ENCODE peak calls at places on chromosome 19, in four cellular contexts. X is IMR-90, C is Peyer's patch, B is heart left ventricle. D is an unnamed sample.

GRCh38 chr19:1766800-1767352 is 13.6 kb downstream of the ONECUT3 start:
- DNase-seq in C (no peak), B (no peak), X (no peak), D (no peak)

GRCh38 chr19:50736338-50736737 is 13.2 kb downstream of the CLEC11A start:
- DNase-seq in X (no peak), C (no peak), B (no peak), D (no peak)

GRCh38 chr19:2529473-2529918 is 53.6 kb downstream of the GADD45B start:
- DNase-seq in B (no peak), X (peak; percentile 96), C (no peak), D (peak; percentile 10)

GRCh38 chr19:52191374-52191773 is 1.5 kb downstream of the PPP2R1A start:
- DNase-seq in X (no peak), C (no peak), B (no peak), D (no peak)

GRCh38 chr19:33052352-33052972 is 12.2 kb downstream of the RHPN2 start:
- DNase-seq in C (no peak), B (no peak), X (peak; percentile 54), D (no peak)

GRCh38 chr19:16867211-16867610 is 21.6 kb upstream of the F2RL3 start:
- DNase-seq in B (no peak), C (no peak), X (no peak), D (no peak)

GRCh38 chr19:55624109-55625003 is at the start of gene ZNF784:
- DNase-seq in B (peak; percentile 92), X (peak; percentile 90), C (peak; percentile 94), D (peak; percentile 96)

GRCh38 chr19:10552596-10553053 is 8.9 kb downstream of the ATG4D start:
- DNase-seq in C (no peak), B (no peak), X (no peak), D (no peak)

GRCh38 chr19:13036366-13036976 is 41.2 kb downstream of the NFIX start:
- DNase-seq in B (peak; percentile 75), C (no peak), X (peak; percentile 29), D (no peak)
- H3K27ac ChIP-seq in B (peak overlapping the region; percentile 86), C (peak overlapping the region; percentile 75), X (peak overlapping the region; percentile 48), D (no peak overlapping the region)

DNA sequence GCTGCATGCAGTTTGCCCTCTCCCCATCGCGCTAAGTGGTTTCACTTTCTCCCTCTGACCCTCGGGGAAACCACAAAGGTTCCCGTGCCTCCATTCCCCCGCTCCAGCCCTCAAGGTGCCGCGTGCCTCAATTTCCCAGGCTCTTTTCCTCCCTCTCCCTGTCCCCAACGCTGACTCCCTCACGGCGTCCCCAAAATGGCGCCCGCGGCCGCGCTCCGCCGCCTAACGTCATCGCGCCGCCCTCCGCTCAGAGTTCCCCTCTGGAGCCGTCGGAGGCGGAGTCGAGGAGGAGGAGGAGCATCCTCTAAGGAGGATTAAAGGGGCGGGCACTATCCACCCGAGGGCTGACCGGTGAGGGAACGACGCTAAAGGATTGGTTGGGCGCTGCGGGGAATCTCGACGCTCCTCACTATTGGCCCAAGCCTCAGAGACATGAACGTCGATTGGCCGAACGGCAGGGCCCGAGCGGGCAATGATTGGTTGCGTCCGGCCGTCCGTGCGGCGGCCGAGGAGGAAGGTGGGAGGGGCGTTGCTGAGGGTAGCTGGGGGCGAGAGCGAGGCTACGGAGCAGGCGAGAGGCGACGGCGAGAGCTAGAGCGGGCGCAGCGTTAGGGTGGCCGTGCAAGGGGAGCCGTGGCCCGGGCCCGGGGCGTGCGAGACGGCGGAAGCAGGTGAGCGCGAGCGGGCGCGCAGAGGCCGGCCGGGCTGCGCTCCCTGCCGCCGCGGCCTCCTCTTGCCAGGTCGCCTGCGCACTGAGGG is at the start of gene ZNF574:
- DNase-seq in C (peak; percentile 98), X (peak; percentile 99), B (peak; percentile 99), D (peak; percentile 99)
- TF ChIP-seq POLR2A in C (peak; percentile 66), X (peak; percentile 97), B (peak; percentile 74), D (peak; percentile 47)

GRCh38 chr19:30046522-30046921 is 104.5 kb downstream of the URI1 start:
- DNase-seq in C (no peak), X (peak; percentile 1), B (no peak), D (no peak)

GRCh38 chr19:30044273-30045259 is 102.5 kb downstream of the URI1 start:
- DNase-seq in X (no peak), C (no peak), B (no peak), D (no peak)

GRCh38 chr19:30049226-30049625 is 107.2 kb downstream of the URI1 start:
- DNase-seq in C (no peak), B (no peak), X (no peak), D (no peak)

GRCh38 chr19:30049844-30050667 is 108.0 kb downstream of the URI1 start:
- DNase-seq in C (no peak), X (no peak), B (no peak), D (no peak)

GRCh38 chr19:30047355-30047895 is 105.4 kb downstream of the URI1 start:
- DNase-seq in C (no peak), B (no peak), X (no peak), D (no peak)
- H3K27ac ChIP-seq in C (no peak overlapping the region), B (no peak overlapping the region), X (no peak overlapping the region), D (no peak overlapping the region)

DNA sequence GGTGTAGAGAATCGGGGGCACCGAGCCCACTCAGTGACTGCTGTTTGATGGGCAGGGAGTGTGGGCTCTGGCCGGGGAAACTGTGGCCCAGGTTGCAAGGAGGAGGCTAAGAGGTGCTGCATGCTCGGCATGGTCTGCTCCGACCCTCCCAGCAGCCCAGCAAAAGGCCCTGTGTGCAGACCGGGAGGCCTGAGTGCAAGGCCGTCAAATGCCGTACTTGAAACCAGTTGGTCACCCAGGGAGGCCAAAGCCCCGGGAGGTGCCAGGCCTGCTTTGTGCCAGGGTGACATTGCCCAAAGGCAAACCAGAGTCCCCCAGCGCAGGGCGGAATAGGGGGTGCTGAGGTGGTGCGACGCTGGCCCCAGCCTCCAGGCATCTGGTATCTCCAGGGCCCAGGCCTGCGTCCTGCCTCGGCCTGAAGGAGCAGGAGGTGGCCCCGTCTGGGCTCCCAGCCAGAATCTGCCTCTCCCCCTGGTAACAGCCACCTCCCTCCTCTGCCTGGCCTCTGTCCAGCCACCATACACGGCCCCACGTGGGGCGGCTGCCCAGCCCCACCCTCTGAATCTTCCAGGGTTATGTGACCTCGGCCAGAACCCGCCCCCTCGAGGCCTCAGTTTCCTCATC is 4.0 kb downstream of the PIK3R2 start:
- DNase-seq in B (peak; percentile 95), X (peak; percentile 83), C (no peak), D (peak; percentile 89)
- TF ChIP-seq POLR2A in B (no peak), X (no peak), C (no peak), D (no peak)

GRCh38 chr19:5472303-5472702 is 17.1 kb downstream of the ZNRF4 start:
- DNase-seq in B (no peak), X (no peak), C (no peak), D (no peak)
- H3K27ac ChIP-seq in B (no peak overlapping the region), X (no peak overlapping the region), C (no peak overlapping the region), D (no peak overlapping the region)

DNA sequence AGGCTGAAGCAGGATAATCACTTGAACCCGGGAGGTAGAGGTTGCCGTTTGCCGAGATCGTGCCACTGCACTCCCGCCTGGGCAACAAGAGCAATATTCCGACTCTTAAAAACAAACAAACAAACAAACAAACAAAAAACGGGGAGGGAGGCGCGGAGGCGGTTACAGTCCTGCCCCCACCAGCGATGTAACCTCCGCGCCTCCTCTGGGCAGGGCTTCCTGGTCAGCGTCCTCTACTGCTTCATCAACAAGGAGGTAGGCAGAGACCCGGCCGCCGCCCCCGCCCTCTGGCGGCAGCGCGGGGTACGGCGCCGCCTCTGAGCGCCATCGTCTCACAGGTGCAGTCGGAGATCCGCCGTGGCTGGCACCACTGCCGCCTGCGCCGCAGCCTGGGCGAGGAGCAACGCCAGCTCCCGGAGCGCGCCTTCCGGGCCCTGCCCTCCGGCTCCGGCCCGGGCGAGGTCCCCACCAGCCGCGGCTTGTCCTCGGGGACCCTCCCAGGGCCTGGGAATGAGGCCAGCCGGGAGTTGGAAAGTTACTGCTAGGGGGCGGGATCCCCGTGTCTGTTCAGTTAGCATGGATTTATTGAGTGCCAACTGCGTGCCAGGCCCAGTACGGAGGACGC is 10.2 kb downstream of the SNRPD2 start:
- DNase-seq in C (peak; percentile 81), X (peak; percentile 69), B (peak; percentile 86), D (peak; percentile 98)
- TF ChIP-seq POLR2A in C (no peak), X (no peak), B (peak; percentile 42), D (no peak)

GRCh38 chr19:44947041-44947581 is 1.3 kb downstream of the APOC2 start:
- DNase-seq in X (no peak), B (no peak), C (no peak), D (no peak)

GRCh38 chr19:44951179-44952159 is 3.7 kb upstream of the CLPTM1 start:
- DNase-seq in X (peak; percentile 82), C (peak; percentile 74), B (peak; percentile 41), D (no peak)

GRCh38 chr19:44949550-44949949 is 3.7 kb downstream of the APOC2 start:
- DNase-seq in C (no peak), X (no peak), B (no peak), D (no peak)

GRCh38 chr19:44948763-44949374 is 3.0 kb downstream of the APOC2 start:
- DNase-seq in B (no peak), C (no peak), X (no peak), D (no peak)

DNA sequence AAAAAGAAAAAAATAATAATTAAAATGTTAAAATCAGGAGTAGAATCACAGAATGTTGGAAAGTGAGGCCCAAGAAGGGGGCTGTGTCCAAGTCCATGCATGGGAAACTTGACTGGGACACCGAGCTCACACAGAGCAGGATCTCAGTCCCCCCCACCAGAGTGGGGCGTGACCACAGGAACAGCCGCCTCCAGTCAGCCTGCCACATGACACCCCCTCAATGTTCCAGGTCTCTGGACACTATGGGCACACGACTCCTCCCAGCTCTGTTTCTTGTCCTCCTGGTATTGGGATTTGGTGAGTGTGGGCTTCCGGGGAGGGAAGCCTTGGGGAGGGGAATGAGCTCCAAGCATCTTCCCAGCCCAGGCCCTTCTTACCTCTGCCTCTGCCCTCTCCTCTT is 2.4 kb downstream of the APOC2 start:
- DNase-seq in X (no peak), B (no peak), C (no peak), D (no peak)
- H3K27ac ChIP-seq in X (no peak overlapping the region), B (no peak overlapping the region), C (no peak overlapping the region), D (no peak overlapping the region)

GRCh38 chr19:8358948-8359347 is 5.0 kb upstream of the ANGPTL4 start:
- DNase-seq in B (no peak), X (no peak), C (no peak), D (peak; percentile 10)

GRCh38 chr19:8363803-8364771 is at the start of gene ANGPTL4:
- DNase-seq in X (peak; percentile 55), C (peak; percentile 31), B (peak; percentile 93), D (peak; percentile 69)

GRCh38 chr19:8366121-8366581 is 2.2 kb downstream of the ANGPTL4 start:
- DNase-seq in C (no peak), B (no peak), X (no peak), D (peak; percentile 55)

GRCh38 chr19:8360196-8360595 is 3.8 kb upstream of the ANGPTL4 start:
- DNase-seq in C (no peak), B (no peak), X (no peak), D (peak; percentile 41)

DNA sequence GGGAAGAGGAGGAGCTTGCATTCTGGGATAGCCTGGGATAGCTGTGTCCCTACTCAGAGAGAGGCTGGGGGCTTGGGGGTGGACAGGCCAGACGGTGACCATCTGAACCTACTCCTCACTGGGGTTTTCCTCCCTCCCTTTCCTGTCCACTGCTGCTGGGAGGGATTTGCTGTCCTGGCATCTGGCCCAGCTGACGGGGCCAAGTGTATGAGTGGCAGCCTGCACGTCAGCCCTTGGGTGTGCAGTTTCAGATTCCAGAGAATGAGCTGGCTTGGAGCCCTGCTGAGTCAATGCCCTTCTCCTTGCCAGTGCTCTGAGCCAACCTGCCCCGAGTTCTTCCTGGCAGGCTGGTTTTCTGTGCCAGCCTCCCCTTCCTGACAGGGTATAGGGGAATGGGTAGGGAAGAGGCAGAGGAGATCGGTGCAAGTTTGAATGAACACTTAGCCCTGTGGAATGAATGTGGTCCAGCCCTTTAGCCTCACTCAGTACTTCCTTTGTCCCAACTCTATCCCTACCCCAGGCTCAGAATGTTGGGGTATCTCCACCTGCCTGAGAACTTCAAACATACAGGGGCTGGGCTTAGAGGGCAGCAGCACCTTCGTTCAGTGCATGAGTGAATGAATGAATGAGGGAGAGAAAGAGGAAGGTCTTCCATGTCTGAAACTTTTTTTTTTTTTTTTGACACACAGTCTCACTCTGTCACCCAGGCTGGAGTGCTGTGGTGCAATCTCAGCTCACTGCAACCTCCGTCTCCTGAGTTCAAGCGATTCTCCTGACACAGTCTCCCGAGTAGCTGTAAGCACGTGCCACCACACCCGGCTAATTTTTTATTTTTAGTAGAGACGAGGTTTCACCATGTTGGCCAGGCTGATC is 1.8 kb upstream of the ANGPTL4 start:
- DNase-seq in C (peak; percentile 56), B (peak; percentile 97), X (peak; percentile 99), D (peak; percentile 86)
- TF ChIP-seq POLR2A in C (no peak), B (no peak), X (peak; percentile 35), D (no peak)